ENCODE peak calls at places on chromosomes 5 and 9, in eight cellular contexts. One of them, this sample, is unnamed. For H3K4me1 and H3K36me3, the result is how much of the 10 kb centered on the place peaks cover.

GRCh38 chr9:93674580-93675335 is 98.4 kb downstream of the PHF2 start:
- DNase-seq in spleen: peak
- DNase-seq in CD4-positive, alpha-beta memory T cell: no peak
- DNase-seq in aorta: peak
- DNase-seq in transverse colon: no peak
- DNase-seq in CD8-positive, alpha-beta T cell: no peak
- DNase-seq in H1: peak
- DNase-seq in NT2/D1: no peak
- DNase-seq in this sample: peak

GRCh38 chr9:91477106-91477505 is 53.5 kb upstream of the NFIL3 start:
- DNase-seq in spleen: no peak
- DNase-seq in CD4-positive, alpha-beta memory T cell: no peak
- DNase-seq in aorta: no peak
- DNase-seq in transverse colon: no peak
- DNase-seq in CD8-positive, alpha-beta T cell: no peak
- DNase-seq in H1: no peak
- DNase-seq in NT2/D1: no peak
- DNase-seq in this sample: no peak

GRCh38 chr5:1701194-1701593 is 98.4 kb downstream of the MRPL36 start:
- DNase-seq in spleen: no peak
- DNase-seq in CD4-positive, alpha-beta memory T cell: no peak
- DNase-seq in aorta: no peak
- DNase-seq in transverse colon: no peak
- DNase-seq in CD8-positive, alpha-beta T cell: no peak
- DNase-seq in H1: peak
- DNase-seq in NT2/D1: no peak
- DNase-seq in this sample: no peak

GRCh38 chr9:91034976-91035824 is 233.6 kb downstream of the SYK start:
- DNase-seq in spleen: no peak
- DNase-seq in CD4-positive, alpha-beta memory T cell: no peak
- DNase-seq in aorta: no peak
- DNase-seq in transverse colon: no peak
- DNase-seq in CD8-positive, alpha-beta T cell: no peak
- DNase-seq in H1: no peak
- DNase-seq in NT2/D1: no peak
- DNase-seq in this sample: no peak

GRCh38 chr5:43874772-43875171 is 271.8 kb downstream of the NNT start:
- DNase-seq in spleen: no peak
- DNase-seq in CD4-positive, alpha-beta memory T cell: no peak
- DNase-seq in aorta: peak
- DNase-seq in transverse colon: no peak
- DNase-seq in CD8-positive, alpha-beta T cell: no peak
- DNase-seq in H1: no peak
- DNase-seq in NT2/D1: no peak
- DNase-seq in this sample: no peak

GRCh38 chr9:88425538-88425950 is 37.3 kb downstream of the SPIN1 start:
- DNase-seq in spleen: no peak
- DNase-seq in CD4-positive, alpha-beta memory T cell: no peak
- DNase-seq in aorta: peak
- DNase-seq in transverse colon: no peak
- DNase-seq in CD8-positive, alpha-beta T cell: no peak
- DNase-seq in H1: no peak
- DNase-seq in NT2/D1: no peak
- DNase-seq in this sample: no peak

GRCh38 chr5:3027185-3027865 is 275.8 kb upstream of the IRX2 start:
- DNase-seq in spleen: no peak
- DNase-seq in CD4-positive, alpha-beta memory T cell: no peak
- DNase-seq in aorta: no peak
- DNase-seq in transverse colon: no peak
- DNase-seq in CD8-positive, alpha-beta T cell: no peak
- DNase-seq in H1: no peak
- DNase-seq in NT2/D1: no peak
- DNase-seq in this sample: no peak

GRCh38 chr5:95238560-95239325 is 46.2 kb downstream of the MCTP1 start:
- DNase-seq in spleen: no peak
- DNase-seq in CD4-positive, alpha-beta memory T cell: no peak
- DNase-seq in aorta: no peak
- DNase-seq in transverse colon: no peak
- DNase-seq in CD8-positive, alpha-beta T cell: no peak
- DNase-seq in H1: no peak
- DNase-seq in NT2/D1: no peak
- DNase-seq in this sample: no peak

GRCh38 chr9:131739988-131740648 is at the start of gene RAPGEF1:
- DNase-seq in spleen: peak
- DNase-seq in CD4-positive, alpha-beta memory T cell: peak
- DNase-seq in aorta: peak
- DNase-seq in transverse colon: peak
- DNase-seq in CD8-positive, alpha-beta T cell: peak
- DNase-seq in H1: peak
- DNase-seq in NT2/D1: no peak
- DNase-seq in this sample: peak

GRCh38 chr5:60507687-60508086 is 192.3 kb downstream of the DEPDC1B start:
- DNase-seq in spleen: no peak
- DNase-seq in CD4-positive, alpha-beta memory T cell: no peak
- DNase-seq in aorta: no peak
- DNase-seq in transverse colon: no peak
- DNase-seq in CD8-positive, alpha-beta T cell: no peak
- DNase-seq in H1: no peak
- DNase-seq in NT2/D1: no peak
- DNase-seq in this sample: no peak

GRCh38 chr5:132408456-132408855 is 38.9 kb downstream of the SLC22A5 start:
- DNase-seq in spleen: no peak
- DNase-seq in CD4-positive, alpha-beta memory T cell: no peak
- DNase-seq in aorta: no peak
- DNase-seq in transverse colon: no peak
- DNase-seq in CD8-positive, alpha-beta T cell: no peak
- DNase-seq in H1: no peak
- DNase-seq in NT2/D1: no peak
- DNase-seq in this sample: no peak

GRCh38 chr5:66959668-66960067 is 236.9 kb downstream of the CD180 start:
- DNase-seq in spleen: no peak
- DNase-seq in CD4-positive, alpha-beta memory T cell: no peak
- DNase-seq in aorta: no peak
- DNase-seq in transverse colon: no peak
- DNase-seq in CD8-positive, alpha-beta T cell: no peak
- DNase-seq in H1: no peak
- DNase-seq in NT2/D1: no peak
- DNase-seq in this sample: no peak

GRCh38 chr9:96203867-96204412 is 98.0 kb downstream of the HSD17B3 start:
- DNase-seq in spleen: no peak
- DNase-seq in CD4-positive, alpha-beta memory T cell: no peak
- DNase-seq in aorta: no peak
- DNase-seq in transverse colon: no peak
- DNase-seq in CD8-positive, alpha-beta T cell: no peak
- DNase-seq in H1: no peak
- DNase-seq in NT2/D1: no peak
- DNase-seq in this sample: no peak

GRCh38 chr9:131678499-131679111 is 61.3 kb downstream of the RAPGEF1 start:
- DNase-seq in spleen: peak
- DNase-seq in CD4-positive, alpha-beta memory T cell: peak
- DNase-seq in aorta: peak
- DNase-seq in transverse colon: peak
- DNase-seq in CD8-positive, alpha-beta T cell: peak
- DNase-seq in H1: no peak
- DNase-seq in NT2/D1: no peak
- DNase-seq in this sample: peak

GRCh38 chr9:89558948-89559347 is 45.9 kb upstream of the GADD45G start:
- DNase-seq in spleen: no peak
- DNase-seq in CD4-positive, alpha-beta memory T cell: no peak
- DNase-seq in aorta: no peak
- DNase-seq in transverse colon: no peak
- DNase-seq in CD8-positive, alpha-beta T cell: no peak
- DNase-seq in H1: no peak
- DNase-seq in NT2/D1: no peak
- DNase-seq in this sample: no peak

GRCh38 chr5:55333017-55333416 is 25.2 kb downstream of the MTREX start:
- DNase-seq in spleen: no peak
- DNase-seq in CD4-positive, alpha-beta memory T cell: no peak
- DNase-seq in aorta: no peak
- DNase-seq in transverse colon: no peak
- DNase-seq in CD8-positive, alpha-beta T cell: no peak
- DNase-seq in H1: no peak
- DNase-seq in NT2/D1: no peak
- DNase-seq in this sample: no peak

GRCh38 chr5:55324815-55325418 is 17.1 kb downstream of the MTREX start:
- DNase-seq in spleen: no peak
- DNase-seq in CD4-positive, alpha-beta memory T cell: peak
- DNase-seq in aorta: no peak
- DNase-seq in transverse colon: no peak
- DNase-seq in CD8-positive, alpha-beta T cell: no peak
- DNase-seq in H1: no peak
- DNase-seq in NT2/D1: no peak
- DNase-seq in this sample: peak

GRCh38 chr5:55331321-55331720 is 23.5 kb downstream of the MTREX start:
- DNase-seq in spleen: no peak
- DNase-seq in CD4-positive, alpha-beta memory T cell: no peak
- DNase-seq in aorta: no peak
- DNase-seq in transverse colon: no peak
- DNase-seq in CD8-positive, alpha-beta T cell: no peak
- DNase-seq in H1: no peak
- DNase-seq in NT2/D1: no peak
- DNase-seq in this sample: no peak

GRCh38 chr5:55324006-55324405 is 16.2 kb downstream of the MTREX start:
- DNase-seq in spleen: no peak
- DNase-seq in CD4-positive, alpha-beta memory T cell: no peak
- DNase-seq in aorta: no peak
- DNase-seq in transverse colon: no peak
- DNase-seq in CD8-positive, alpha-beta T cell: no peak
- DNase-seq in H1: no peak
- DNase-seq in NT2/D1: no peak
- DNase-seq in this sample: no peak

GRCh38 chr5:55327281-55327680 is 19.5 kb downstream of the MTREX start:
- DNase-seq in spleen: no peak
- DNase-seq in CD4-positive, alpha-beta memory T cell: no peak
- DNase-seq in aorta: no peak
- DNase-seq in transverse colon: no peak
- DNase-seq in CD8-positive, alpha-beta T cell: no peak
- DNase-seq in H1: no peak
- DNase-seq in NT2/D1: no peak
- DNase-seq in this sample: no peak
- H3K4me1 ChIP-seq in spleen: under half
- H3K4me1 ChIP-seq in CD4-positive, alpha-beta memory T cell: under half
- H3K4me1 ChIP-seq in aorta: under half
- H3K4me1 ChIP-seq in transverse colon: under half
- H3K4me1 ChIP-seq in CD8-positive, alpha-beta T cell: under half
- H3K4me1 ChIP-seq in H1: under half
- H3K4me1 ChIP-seq in NT2/D1: under half
- H3K4me1 ChIP-seq in this sample: under half

DNA sequence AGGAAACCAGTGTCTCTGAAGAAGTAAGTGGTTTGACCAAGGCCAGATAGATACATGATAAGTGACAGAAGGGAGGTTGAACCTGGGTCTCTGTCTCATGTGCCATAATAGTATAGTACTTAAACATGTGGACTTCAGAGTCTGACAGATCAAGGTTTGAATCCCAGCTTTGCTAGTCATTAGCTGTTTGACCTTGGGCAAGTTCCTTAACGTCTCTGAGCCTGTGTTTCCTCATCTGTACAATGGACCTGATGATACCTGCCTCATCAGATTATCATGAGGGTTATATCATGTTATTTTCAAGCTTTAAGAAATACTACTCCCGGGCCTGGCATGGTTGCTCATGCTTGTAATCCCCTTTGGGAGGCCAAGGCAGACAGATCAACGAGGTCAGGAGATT is 24.9 kb downstream of the FUBP3 start:
- DNase-seq in spleen: no peak
- DNase-seq in CD4-positive, alpha-beta memory T cell: no peak
- DNase-seq in aorta: no peak
- DNase-seq in transverse colon: no peak
- DNase-seq in CD8-positive, alpha-beta T cell: no peak
- DNase-seq in H1: no peak
- DNase-seq in NT2/D1: no peak
- DNase-seq in this sample: no peak
- H3K36me3 ChIP-seq in spleen: half or more
- H3K36me3 ChIP-seq in CD4-positive, alpha-beta memory T cell: under half
- H3K36me3 ChIP-seq in aorta: under half
- H3K36me3 ChIP-seq in transverse colon: under half
- H3K36me3 ChIP-seq in CD8-positive, alpha-beta T cell: under half
- H3K36me3 ChIP-seq in H1: under half
- H3K36me3 ChIP-seq in NT2/D1: half or more
- H3K36me3 ChIP-seq in this sample: under half

DNA sequence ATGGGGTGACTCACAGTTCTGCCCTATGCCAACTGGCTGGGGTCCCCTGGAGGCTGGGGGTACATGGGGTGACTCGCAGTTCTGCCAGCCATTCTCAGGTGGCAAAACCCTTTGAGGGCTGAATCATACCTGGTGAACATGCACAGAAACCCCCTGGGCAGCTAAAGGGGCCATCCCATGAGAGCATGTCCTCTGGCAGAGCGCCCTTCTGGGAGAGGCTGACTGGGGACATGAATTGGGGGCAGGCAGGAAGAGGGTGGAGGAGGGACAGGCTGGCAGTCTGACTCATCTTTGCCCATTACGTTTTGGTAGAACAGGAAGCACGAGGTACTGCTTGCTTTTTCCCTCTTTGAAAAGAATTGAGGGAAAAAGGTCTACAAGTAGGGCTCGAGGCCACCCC is 16.7 kb downstream of the TRAF1 start:
- DNase-seq in spleen: no peak
- DNase-seq in CD4-positive, alpha-beta memory T cell: no peak
- DNase-seq in aorta: no peak
- DNase-seq in transverse colon: no peak
- DNase-seq in CD8-positive, alpha-beta T cell: peak
- DNase-seq in H1: no peak
- DNase-seq in NT2/D1: no peak
- DNase-seq in this sample: no peak
- H3K4me3 ChIP-seq in spleen: no peak
- H3K4me3 ChIP-seq in CD4-positive, alpha-beta memory T cell: no peak
- H3K4me3 ChIP-seq in aorta: no peak
- H3K4me3 ChIP-seq in transverse colon: no peak
- H3K4me3 ChIP-seq in CD8-positive, alpha-beta T cell: no peak
- H3K4me3 ChIP-seq in H1: no peak
- H3K4me3 ChIP-seq in NT2/D1: no peak
- H3K4me3 ChIP-seq in this sample: no peak

GRCh38 chr5:135832941-135833340 is 1.5 kb upstream of the SLC25A48 start:
- DNase-seq in spleen: peak
- DNase-seq in CD4-positive, alpha-beta memory T cell: no peak
- DNase-seq in aorta: no peak
- DNase-seq in transverse colon: no peak
- DNase-seq in CD8-positive, alpha-beta T cell: no peak
- DNase-seq in H1: peak
- DNase-seq in NT2/D1: no peak
- DNase-seq in this sample: no peak

GRCh38 chr5:135830384-135831275 is 3.8 kb upstream of the SLC25A48 start:
- DNase-seq in spleen: no peak
- DNase-seq in CD4-positive, alpha-beta memory T cell: no peak
- DNase-seq in aorta: no peak
- DNase-seq in transverse colon: no peak
- DNase-seq in CD8-positive, alpha-beta T cell: no peak
- DNase-seq in H1: no peak
- DNase-seq in NT2/D1: no peak
- DNase-seq in this sample: no peak

GRCh38 chr5:135831439-135832262 is 2.8 kb upstream of the SLC25A48 start:
- DNase-seq in spleen: peak
- DNase-seq in CD4-positive, alpha-beta memory T cell: no peak
- DNase-seq in aorta: no peak
- DNase-seq in transverse colon: no peak
- DNase-seq in CD8-positive, alpha-beta T cell: no peak
- DNase-seq in H1: no peak
- DNase-seq in NT2/D1: no peak
- DNase-seq in this sample: no peak

GRCh38 chr5:135833521-135833920 is 942 bp upstream of the SLC25A48 start:
- DNase-seq in spleen: peak
- DNase-seq in CD4-positive, alpha-beta memory T cell: no peak
- DNase-seq in aorta: no peak
- DNase-seq in transverse colon: no peak
- DNase-seq in CD8-positive, alpha-beta T cell: no peak
- DNase-seq in H1: no peak
- DNase-seq in NT2/D1: no peak
- DNase-seq in this sample: no peak

GRCh38 chr5:135832263-135832555 is 2.3 kb upstream of the SLC25A48 start:
- DNase-seq in spleen: peak
- DNase-seq in CD4-positive, alpha-beta memory T cell: no peak
- DNase-seq in aorta: no peak
- DNase-seq in transverse colon: no peak
- DNase-seq in CD8-positive, alpha-beta T cell: no peak
- DNase-seq in H1: no peak
- DNase-seq in NT2/D1: no peak
- DNase-seq in this sample: no peak
- H3K4me1 ChIP-seq in spleen: under half
- H3K4me1 ChIP-seq in CD4-positive, alpha-beta memory T cell: under half
- H3K4me1 ChIP-seq in aorta: under half
- H3K4me1 ChIP-seq in transverse colon: under half
- H3K4me1 ChIP-seq in CD8-positive, alpha-beta T cell: under half
- H3K4me1 ChIP-seq in H1: under half
- H3K4me1 ChIP-seq in NT2/D1: under half
- H3K4me1 ChIP-seq in this sample: under half

This sample was measured in HAP-1.